ENCODE peak calls at places on chromosome 2, in four cellular contexts. S, M, I and X are unnamed samples.
A peak's percentile ranks its signal among the peaks of the same experiment; 100 is the strongest.

GRCh38 chr2:240786355-240786841 is 33.6 kb downstream of the KIF1A start:
- DNase-seq in S (no peak), I (no peak), M (no peak), X (no peak)

GRCh38 chr2:202932425-202933138 is 20.5 kb downstream of the CARF start:
- DNase-seq in S (peak; percentile 58), I (peak; percentile 91), M (no peak), X (no peak)

GRCh38 chr2:54512183-54512582 is 56.1 kb downstream of the SPTBN1 start:
- DNase-seq in M (no peak), S (no peak), I (no peak), X (no peak)

GRCh38 chr2:179877601-179878364 is 16.4 kb upstream of the ZNF385B start:
- DNase-seq in I (no peak), M (no peak), S (no peak), X (no peak)

GRCh38 chr2:215465246-215465645 is 29.4 kb upstream of the FN1 start:
- DNase-seq in M (no peak), S (no peak), I (peak; percentile 95), X (no peak)

GRCh38 chr2:47089083-47089464 is 66.0 kb downstream of the STPG4 start:
- DNase-seq in M (no peak), S (no peak), I (peak; percentile 61), X (no peak)

GRCh38 chr2:154097823-154098398 is 226.2 kb downstream of the GALNT13 start:
- DNase-seq in S (no peak), M (no peak), I (peak; percentile 57), X (no peak)

GRCh38 chr2:118089015-118089800 is 937 bp downstream of the INSIG2 start:
- DNase-seq in I (peak; percentile 61), S (peak; percentile 64), M (peak; percentile 6), X (no peak)

GRCh38 chr2:169106125-169106524 is 36.8 kb downstream of the DHRS9 start:
- DNase-seq in M (no peak), S (no peak), I (no peak), X (no peak)

GRCh38 chr2:216371756-216372702 is at the start of gene MARCHF4:
- DNase-seq in S (peak; percentile 91), I (peak; percentile 90), M (peak; percentile 87), X (peak; percentile 38)

GRCh38 chr2:288743-289361 is 961 bp upstream of the ALKAL2 start:
- DNase-seq in M (no peak), I (no peak), S (no peak), X (no peak)

GRCh38 chr2:24704682-24705081 is 88.5 kb downstream of the PTRHD1 start:
- DNase-seq in I (no peak), S (peak; percentile 16), M (no peak), X (no peak)

GRCh38 chr2:111015256-111015655 is 105.5 kb upstream of the BCL2L11 start:
- DNase-seq in S (no peak), M (no peak), I (no peak), X (no peak)

GRCh38 chr2:129812071-129812470 is 167.4 kb upstream of the RAB6C start:
- DNase-seq in S (no peak), I (no peak), M (no peak), X (no peak)

GRCh38 chr2:9528036-9528787 is 27.4 kb downstream of the ADAM17 start:
- DNase-seq in S (no peak), I (no peak), M (no peak), X (no peak)

GRCh38 chr2:25831744-25832449 is 46.4 kb downstream of the ASXL2 start:
- DNase-seq in S (no peak), M (no peak), I (no peak), X (no peak)

GRCh38 chr2:28080911-28081310 is 190.4 kb downstream of the BABAM2 start:
- DNase-seq in M (no peak), I (no peak), S (peak; percentile 86), X (peak; percentile 74)

GRCh38 chr2:74099835-74100234 is 47.9 kb downstream of the BOLA3 start:
- DNase-seq in S (no peak), I (no peak), M (no peak), X (no peak)

GRCh38 chr2:101710036-101710689 is 12.7 kb downstream of the MAP4K4 start:
- DNase-seq in I (peak; percentile 31), M (no peak), S (no peak), X (no peak)

GRCh38 chr2:168773719-168774521 is 28.5 kb upstream of the NOSTRIN start:
- DNase-seq in I (peak; percentile 34), S (peak; percentile 71), M (peak; percentile 14), X (no peak)

GRCh38 chr2:9382604-9383235 is 40.6 kb downstream of the ITGB1BP1 start:
- DNase-seq in M (no peak), S (no peak), I (no peak), X (no peak)

GRCh38 chr2:225010804-225011203 is 31.5 kb downstream of the DOCK10 start:
- DNase-seq in M (no peak), I (peak; percentile 87), S (peak; percentile 64), X (peak; percentile 47)

GRCh38 chr2:241356871-241357260 is 781 bp downstream of the FARP2 start:
- DNase-seq in I (peak; percentile 9), S (no peak), M (no peak), X (no peak)

GRCh38 chr2:27380626-27381556 is at the start of gene ZNF513:
- DNase-seq in S (peak; percentile 93), M (peak; percentile 86), I (peak; percentile 92), X (peak; percentile 64)

GRCh38 chr2:88698027-88698413 is 6.5 kb downstream of the RPIA start:
- DNase-seq in M (no peak), S (no peak), I (no peak), X (no peak)

GRCh38 chr2:7083580-7084509 is 166.6 kb downstream of the RNF144A start:
- DNase-seq in S (peak; percentile 20), M (no peak), I (peak; percentile 28), X (no peak)

GRCh38 chr2:20752293-20752692 is 70.6 kb downstream of the LDAH start:
- DNase-seq in S (no peak), M (no peak), I (no peak), X (no peak)

GRCh38 chr2:20759487-20759886 is 63.4 kb downstream of the LDAH start:
- DNase-seq in S (no peak), I (no peak), M (no peak), X (no peak)

GRCh38 chr2:20757405-20758090 is 65.4 kb downstream of the LDAH start:
- DNase-seq in M (no peak), S (no peak), I (no peak), X (no peak)

GRCh38 chr2:20758997-20759396 is 63.9 kb downstream of the LDAH start:
- DNase-seq in S (no peak), I (no peak), M (no peak), X (no peak)

GRCh38 chr2:20755132-20755800 is 67.6 kb downstream of the LDAH start:
- DNase-seq in I (no peak), S (no peak), M (no peak), X (no peak)
- TF ChIP-seq CTCF in I (no peak), S (peak; percentile 6), M (no peak), X (peak; percentile 26)

DNA sequence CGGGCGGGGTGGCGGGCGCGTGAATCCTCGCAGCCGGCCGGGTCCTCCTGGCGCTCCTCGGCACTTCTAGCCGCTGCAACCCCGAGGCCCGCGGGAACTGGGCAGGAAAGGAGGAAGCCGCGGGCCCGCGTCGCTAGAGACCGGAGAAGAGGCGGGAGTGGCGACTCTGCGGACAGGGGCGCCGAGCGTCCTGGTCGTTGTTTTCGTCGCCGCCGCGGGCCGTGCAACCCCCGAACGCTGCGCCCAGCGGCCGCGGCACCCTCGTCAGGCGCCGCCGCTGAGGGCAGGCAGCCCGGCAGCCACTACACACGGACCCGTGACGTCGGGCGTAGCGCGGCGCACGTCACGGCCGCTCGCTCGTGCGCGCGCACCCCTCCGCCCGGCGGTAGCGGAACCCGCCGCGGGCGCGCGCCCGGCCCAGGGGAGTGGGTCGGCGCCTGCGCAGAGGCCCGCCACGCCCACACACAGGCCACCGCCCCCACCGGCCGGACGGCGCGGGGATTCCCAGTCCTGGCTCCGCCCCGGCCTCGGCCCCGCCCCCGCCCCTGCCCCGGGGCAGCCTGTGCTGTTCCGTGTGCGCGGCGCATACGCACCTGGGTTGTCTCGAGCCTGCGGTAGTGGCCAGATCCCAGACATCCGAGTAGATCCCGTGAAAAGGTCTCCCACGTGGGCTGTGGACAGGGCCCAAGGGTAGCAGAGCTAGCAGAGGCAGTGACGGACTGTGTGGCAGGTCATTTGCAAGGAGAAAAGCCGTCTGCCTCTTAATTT is at the start of gene MAP3K2:
- DNase-seq in M (peak; percentile 85), I (peak; percentile 79), S (peak; percentile 89), X (no peak)
- TF ChIP-seq CTCF in M (no peak), I (no peak), S (no peak), X (no peak)

GRCh38 chr2:65040414-65041261 is 15.6 kb upstream of the CEP68 start:
- DNase-seq in I (peak; percentile 68), M (peak; percentile 72), S (peak; percentile 85), X (no peak)
- TF ChIP-seq CTCF in I (peak; percentile 90), M (peak; percentile 87), S (peak; percentile 98), X (peak; percentile 89)

DNA sequence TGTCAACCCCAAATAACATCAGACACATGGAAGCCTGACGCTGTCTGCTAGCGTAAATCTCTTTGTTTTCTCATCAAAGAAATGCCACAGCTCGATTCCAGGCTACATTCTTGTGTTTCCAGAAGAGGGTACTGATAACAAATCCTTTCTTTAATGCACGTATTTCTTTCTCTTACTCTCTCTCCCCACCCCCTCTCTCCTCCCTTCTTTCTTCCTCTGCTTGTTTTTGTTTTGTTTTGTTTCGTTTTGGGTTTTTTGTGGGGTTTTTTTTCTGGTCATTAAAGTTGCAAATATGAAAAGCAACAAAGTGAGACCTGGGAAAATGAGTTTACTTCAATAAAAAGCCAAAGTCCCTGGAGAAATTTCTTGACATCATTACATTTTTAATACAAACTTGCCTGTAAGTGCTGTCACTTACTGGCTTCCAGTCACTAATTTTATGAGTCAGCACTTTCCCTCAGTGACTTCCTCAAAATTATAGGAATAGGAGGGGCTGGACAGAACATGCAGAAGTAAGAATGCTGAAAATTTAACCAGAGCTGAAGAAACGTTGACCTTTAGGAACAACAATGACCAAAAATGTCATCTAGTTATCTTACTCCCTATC is 106.7 kb upstream of the NABP1 start:
- DNase-seq in S (peak; percentile 79), I (peak; percentile 60), M (no peak), X (no peak)
- TF ChIP-seq CTCF in S (peak; percentile 70), I (peak; percentile 80), M (no peak), X (peak; percentile 33)